ENCODE peak calls at places on chromosomes 1 and 21, in nine cellular contexts. S is 8988T, K is HT-29, X is T-cell, I is fibroblast of pulmonary artery, Q is H54, E is AG08395, R is aorta, J is NCI-H345. W is an unnamed sample.

GRCh38 chr21:37862536-37862935 is 53.7 kb downstream of the KCNJ6 start:
- DNase-seq in K (peak), S (no peak), R (no peak), X (no peak), Q (peak), I (peak), E (peak), J (no peak), W (no peak)

GRCh38 chr1:218985424-218985823 is 188.3 kb upstream of the LYPLAL1 start:
- DNase-seq in I (no peak), Q (no peak), J (no peak), S (no peak), R (no peak), E (no peak), X (no peak), K (no peak), W (no peak)

GRCh38 chr1:19402031-19402430 is 83.3 kb downstream of the CAPZB start:
- DNase-seq in S (no peak), I (no peak), E (no peak), K (no peak), J (no peak), Q (no peak), R (no peak), X (no peak), W (no peak)

GRCh38 chr1:154342836-154343472 is 17.6 kb downstream of the ATP8B2 start:
- DNase-seq in E (no peak), K (no peak), S (no peak), J (no peak), X (peak), Q (no peak), I (no peak), R (no peak), W (peak)

GRCh38 chr1:157240495-157241184 is 102.4 kb upstream of the ETV3 start:
- DNase-seq in E (no peak), X (no peak), R (no peak), Q (no peak), I (no peak), J (peak), K (peak), S (no peak), W (no peak)

GRCh38 chr1:216833516-216833915 is 110.3 kb upstream of the ESRRG start:
- DNase-seq in R (no peak), X (no peak), Q (no peak), J (no peak), I (no peak), E (no peak), S (no peak), K (no peak), W (no peak)

GRCh38 chr1:154453577-154454352 is 48.3 kb upstream of the TDRD10 start:
- DNase-seq in J (no peak), R (no peak), E (peak), S (no peak), X (no peak), I (peak), K (peak), Q (no peak), W (no peak)

GRCh38 chr1:206839857-206840256 is 25.6 kb upstream of the IL20 start:
- DNase-seq in K (no peak), S (peak), I (peak), Q (peak), J (no peak), X (no peak), E (peak), R (peak), W (no peak)

GRCh38 chr1:6445062-6445763 is 20.6 kb downstream of the ESPN start:
- DNase-seq in X (no peak), Q (no peak), R (no peak), E (no peak), I (peak), K (peak), S (no peak), J (no peak), W (no peak)